ENCODE peak calls at places on chromosomes 16 and 17, in seven cellular contexts. U, O, I, P, W, M and T are unnamed samples.
A peak's percentile ranks its signal among the peaks of the same experiment; 100 is the strongest.

GRCh38 chr17:77287432-77288068 is 146.8 kb downstream of the SEC14L1 start:
- DNase-seq in I (peak; percentile 83), U (peak; percentile 59), M (no peak), P (no peak), W (peak; percentile 95), O (no peak), T (no peak)

GRCh38 chr16:49548571-49548970 is 175.0 kb downstream of the C16orf78 start:
- DNase-seq in I (no peak), P (no peak), O (no peak), U (no peak), M (no peak), W (no peak), T (no peak)

GRCh38 chr17:5027921-5028320 is 7.3 kb downstream of the SLC52A1 start:
- DNase-seq in O (no peak), I (no peak), M (no peak), P (no peak), U (no peak), W (no peak), T (no peak)

GRCh38 chr17:38425744-38426143 is 2.5 kb upstream of the ARHGAP23 start:
- DNase-seq in I (no peak), O (peak; percentile 74), M (no peak), W (no peak), P (no peak), U (peak; percentile 75), T (no peak)

GRCh38 chr16:83513006-83513755 is 294.6 kb upstream of the HSBP1 start:
- DNase-seq in I (no peak), P (no peak), U (no peak), M (no peak), O (no peak), W (peak; percentile 92), T (no peak)

GRCh38 chr16:49748322-49748721 is 107.6 kb downstream of the ZNF423 start:
- DNase-seq in I (no peak), M (no peak), O (peak; percentile 75), W (peak; percentile 40), U (peak; percentile 25), P (peak; percentile 45), T (no peak)

GRCh38 chr16:8675183-8676159 is 1.1 kb downstream of the ABAT start:
- DNase-seq in U (no peak), M (no peak), O (no peak), I (no peak), P (no peak), W (peak; percentile 14), T (no peak)

GRCh38 chr17:73003487-73003886 is 89.0 kb downstream of the SLC39A11 start:
- DNase-seq in M (no peak), W (peak; percentile 8), O (no peak), P (no peak), I (no peak), U (no peak), T (no peak)

GRCh38 chr16:88608076-88608475 is 30.3 kb upstream of the IL17C start:
- DNase-seq in O (no peak), U (no peak), I (no peak), M (no peak), P (no peak), W (no peak), T (no peak)

GRCh38 chr17:17226451-17227265 is 10.3 kb downstream of the FLCN start:
- DNase-seq in O (no peak), P (no peak), W (no peak), U (no peak), I (no peak), M (no peak), T (no peak)

GRCh38 chr17:48102700-48103378 is 1.6 kb upstream of the CBX1 start:
- DNase-seq in I (no peak), P (no peak), W (no peak), M (no peak), U (no peak), O (no peak), T (no peak)

GRCh38 chr16:4474192-4474961 is at the start of gene NMRAL1:
- DNase-seq in O (peak; percentile 87), U (peak; percentile 88), P (peak; percentile 87), I (peak; percentile 92), M (peak; percentile 90), W (peak; percentile 91), T (peak; percentile 95)

GRCh38 chr17:68195667-68196393 is 52.0 kb upstream of the AMZ2 start:
- DNase-seq in P (no peak), O (no peak), I (no peak), U (no peak), M (no peak), W (no peak), T (no peak)

GRCh38 chr16:88826070-88826840 is 14.5 kb upstream of the APRT start:
- DNase-seq in U (no peak), M (no peak), I (peak; percentile 41), P (no peak), O (no peak), W (no peak), T (no peak)

GRCh38 chr17:321386-321941 is 31.1 kb downstream of the RPH3AL start:
- DNase-seq in I (no peak), M (peak; percentile 33), W (no peak), O (no peak), U (no peak), P (no peak), T (no peak)

GRCh38 chr16:53504665-53505064 is 1.7 kb upstream of the AKTIP start:
- DNase-seq in M (no peak), O (peak; percentile 40), U (no peak), I (no peak), P (no peak), W (peak; percentile 59), T (no peak)

GRCh38 chr17:20774472-20775135 is 195.1 kb downstream of the CDRT15L2 start:
- DNase-seq in M (no peak), P (no peak), W (peak; percentile 3), O (no peak), U (no peak), I (no peak), T (no peak)

GRCh38 chr16:56408379-56409098 is 16.8 kb downstream of the AMFR start:
- DNase-seq in P (no peak), I (no peak), U (no peak), M (no peak), W (no peak), O (no peak), T (no peak)

GRCh38 chr17:3979276-3979583 is 15.0 kb upstream of the ATP2A3 start:
- DNase-seq in I (no peak), M (no peak), U (no peak), P (no peak), O (no peak), W (no peak), T (no peak)

GRCh38 chr16:58264961-58265479 is 29.8 kb downstream of the PRSS54 start:
- DNase-seq in M (no peak), P (no peak), U (no peak), O (no peak), I (no peak), W (peak; percentile 89), T (no peak)

GRCh38 chr17:58148609-58149008 is 425 bp downstream of the OR4D1 start:
- DNase-seq in M (no peak), O (no peak), U (no peak), I (no peak), W (no peak), P (no peak), T (no peak)
- H3K27me3 ChIP-seq in M (peaks cover 17% of the 10 kb centered on the region), O (no peaks in the 10 kb centered on the region), U (peaks cover 31% of the 10 kb centered on the region), I (no peaks in the 10 kb centered on the region), W (peaks cover 22% of the 10 kb centered on the region), P (no peaks in the 10 kb centered on the region), T (no peaks in the 10 kb centered on the region)

DNA sequence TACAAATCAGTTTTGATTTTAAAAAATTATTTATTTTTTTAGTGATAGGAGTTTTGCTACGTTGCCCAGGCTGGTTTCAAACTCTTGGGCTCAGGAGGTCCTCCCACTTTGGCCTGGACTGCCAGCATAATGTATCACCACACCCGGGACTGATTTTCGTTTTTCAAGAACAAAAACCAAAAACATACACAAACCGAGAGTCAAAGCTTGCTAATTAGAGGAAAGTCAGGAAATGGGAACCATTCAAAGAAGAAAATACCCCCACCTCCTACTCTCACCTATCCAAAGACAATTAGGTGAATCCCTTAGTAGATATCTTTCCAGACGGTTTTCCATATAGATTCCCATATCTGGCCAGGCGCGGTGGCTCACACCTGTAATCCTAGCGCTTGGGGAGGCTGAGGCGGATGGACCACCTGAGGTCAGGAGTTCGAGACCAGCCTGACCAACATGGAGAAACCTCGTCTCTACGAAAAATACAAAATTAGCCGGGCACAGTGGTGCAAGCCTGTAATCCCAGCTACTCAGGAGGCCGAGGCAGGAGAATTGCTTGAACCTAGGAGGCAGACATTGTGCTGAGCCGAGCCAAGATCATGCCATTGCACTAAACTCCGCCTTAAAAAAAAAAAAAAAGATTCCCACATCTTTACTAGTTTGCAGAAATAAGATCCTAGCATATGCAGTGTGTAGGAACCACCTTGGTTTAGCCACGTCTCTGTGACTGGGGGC is 883 bp upstream of the SPN start:
- DNase-seq in U (no peak), O (no peak), M (no peak), W (no peak), I (no peak), P (no peak), T (no peak)
- H3K4me3 ChIP-seq in U (no peak overlapping the region), O (no peak overlapping the region), M (no peak overlapping the region), W (no peak overlapping the region), I (no peak overlapping the region), P (peak overlapping the region; percentile 32), T (peak overlapping the region; percentile 98)

DNA sequence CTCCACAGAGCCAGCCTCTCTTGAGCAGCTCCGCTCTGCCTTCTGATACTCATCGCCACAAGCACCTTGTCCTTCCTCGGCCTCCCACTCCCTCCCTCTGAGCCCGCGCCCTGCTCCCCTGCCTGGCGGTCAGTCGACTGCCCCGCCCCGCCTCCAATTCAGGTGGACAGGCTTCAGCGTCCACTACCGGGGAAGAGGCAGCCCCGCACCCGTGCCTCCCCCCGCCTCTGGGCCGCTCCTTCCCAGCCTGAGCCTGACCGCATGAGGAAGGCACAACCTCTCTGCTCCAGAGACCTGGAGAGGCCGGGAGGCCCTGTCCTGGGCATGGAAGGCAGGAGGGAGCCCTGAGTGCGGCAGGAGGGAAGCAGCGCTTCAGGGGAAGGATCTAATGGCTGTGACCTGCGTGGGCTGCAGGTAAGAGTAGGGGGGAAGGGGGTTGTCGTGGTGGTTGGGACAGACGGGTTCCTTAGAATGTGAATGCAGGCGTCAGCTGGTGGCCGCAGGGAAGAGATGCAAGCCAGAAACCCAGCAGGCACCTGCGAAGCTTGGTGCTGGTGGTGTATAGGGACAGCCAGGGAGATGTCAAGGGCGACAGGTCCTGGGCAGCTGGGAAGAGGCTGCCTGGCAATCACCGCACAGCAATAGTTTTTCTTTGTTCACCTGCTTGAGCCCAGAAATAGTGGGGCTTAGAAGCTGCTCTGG is 3.0 kb upstream of the SLC6A4 start:
- DNase-seq in O (no peak), W (no peak), P (no peak), I (no peak), M (no peak), U (no peak), T (no peak)
- H3K27me3 ChIP-seq in O (peaks cover 4% of the 10 kb centered on the region), W (peaks cover 35% of the 10 kb centered on the region), P (no peaks in the 10 kb centered on the region), I (peaks cover 37% of the 10 kb centered on the region), M (peaks cover 24% of the 10 kb centered on the region), U (peaks cover 55% of the 10 kb centered on the region), T (no peaks in the 10 kb centered on the region)

DNA sequence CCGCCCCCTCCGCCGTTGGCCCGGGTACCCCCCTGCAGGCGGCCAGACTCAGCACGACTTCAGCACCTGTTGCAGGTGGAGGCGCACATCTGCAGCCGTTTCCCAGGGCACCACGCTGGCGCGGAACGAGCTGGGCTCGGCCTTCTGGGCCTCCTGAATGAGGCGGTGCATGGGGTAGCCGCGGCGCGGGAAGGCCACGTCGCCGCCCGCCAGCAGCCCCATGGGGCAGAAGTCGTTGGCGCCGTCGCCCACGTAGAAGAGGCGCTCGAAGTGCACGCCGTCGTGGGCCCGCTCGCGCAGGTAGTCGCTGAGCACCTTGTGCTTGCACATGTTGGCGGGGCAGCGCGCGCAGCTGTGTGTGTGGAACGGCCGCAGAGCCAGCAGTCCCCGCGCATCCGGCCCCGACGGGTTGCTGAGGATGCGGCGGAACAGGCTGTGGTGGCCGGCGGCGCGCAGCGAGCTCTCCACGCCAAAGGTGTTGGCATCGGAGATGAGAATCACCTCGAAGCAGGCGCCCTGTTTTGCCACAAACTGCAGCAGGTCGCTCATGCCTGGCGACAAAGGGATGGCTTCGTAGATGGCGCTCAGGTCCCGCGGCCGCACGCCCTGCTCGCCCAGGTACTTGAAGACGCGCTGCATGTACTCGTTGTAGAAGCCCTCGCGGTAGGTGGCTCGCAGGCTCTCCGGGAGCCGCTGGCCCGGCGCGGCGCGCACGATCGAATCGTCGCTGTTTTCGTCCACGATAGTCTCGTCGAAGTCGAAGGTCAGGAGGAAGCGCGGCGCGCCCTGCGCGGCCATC is 6.2 kb downstream of the PHOSPHO1 start:
- DNase-seq in M (no peak), I (peak; percentile 46), U (no peak), O (no peak), W (no peak), P (no peak), T (peak; percentile 69)
- H3K4me3 ChIP-seq in M (peak overlapping the region; percentile 37), I (peak overlapping the region; percentile 39), U (peak overlapping the region; percentile 28), O (no peak overlapping the region), W (no peak overlapping the region), P (peak overlapping the region; percentile 13), T (no peak overlapping the region)